ENCODE peak calls at places on chromosomes 1 and 21, in four cellular contexts. S, V, Q and N are unnamed samples.

GRCh38 chr1:55670331-55671082 is 455.3 kb upstream of the USP24 start:
- DNase-seq in S (no peak), V (no peak), Q (no peak), N (no peak)

GRCh38 chr1:117201808-117202207 is 8.9 kb downstream of the VTCN1 start:
- DNase-seq in S (no peak), V (no peak), Q (no peak), N (no peak)

GRCh38 chr1:223714849-223715709 is 2.7 kb downstream of the CAPN2 start:
- DNase-seq in S (peak), V (peak), Q (no peak), N (peak)

GRCh38 chr21:45209046-45209445 is 78.6 kb downstream of the POFUT2 start:
- DNase-seq in S (peak), V (no peak), Q (no peak), N (no peak)

GRCh38 chr1:164644774-164645634 is 86.0 kb downstream of the PBX1 start:
- DNase-seq in S (no peak), V (no peak), Q (no peak), N (no peak)

GRCh38 chr1:17488977-17489739 is 49.7 kb upstream of the RCC2 start:
- DNase-seq in S (no peak), V (no peak), Q (no peak), N (peak)

GRCh38 chr1:71796044-71796443 is 486.3 kb downstream of the NEGR1 start:
- DNase-seq in S (no peak), V (no peak), Q (no peak), N (no peak)

GRCh38 chr21:36135391-36136094 is 664 bp downstream of the CBR3 start:
- DNase-seq in S (peak), V (peak), Q (peak), N (peak)

GRCh38 chr1:156152628-156153027 is 757 bp upstream of the SEMA4A start:
- DNase-seq in S (no peak), V (no peak), Q (no peak), N (no peak)

GRCh38 chr1:164638506-164639202 is 79.7 kb downstream of the PBX1 start:
- DNase-seq in S (no peak), V (no peak), Q (no peak), N (no peak)

GRCh38 chr1:207241164-207241934 is 80.1 kb upstream of the CD55 start:
- DNase-seq in S (no peak), V (no peak), Q (no peak), N (no peak)

GRCh38 chr1:162570718-162571117 is 9.2 kb downstream of the UAP1 start:
- DNase-seq in S (no peak), V (no peak), Q (no peak), N (no peak)

GRCh38 chr1:177165069-177165439 is 542 bp upstream of the ASTN1 start:
- DNase-seq in S (no peak), V (no peak), Q (no peak), N (no peak)

GRCh38 chr1:29209173-29209572 is 21.6 kb downstream of the MECR start:
- DNase-seq in S (peak), V (no peak), Q (no peak), N (no peak)

GRCh38 chr21:42466700-42467612 is 29.1 kb downstream of the RSPH1 start:
- DNase-seq in S (no peak), V (no peak), Q (no peak), N (no peak)

GRCh38 chr1:179996099-179996498 is 41.5 kb downstream of the CEP350 start:
- DNase-seq in S (no peak), V (no peak), Q (no peak), N (no peak)

GRCh38 chr1:65813956-65814355 is 21.3 kb downstream of the PDE4B start:
- DNase-seq in S (peak), V (peak), Q (no peak), N (no peak)

GRCh38 chr1:21649315-21649714 is 19.8 kb downstream of the RAP1GAP start:
- DNase-seq in S (no peak), V (no peak), Q (no peak), N (no peak)

GRCh38 chr1:204513117-204513716 is 3.0 kb upstream of the MDM4 start:
- DNase-seq in S (no peak), V (no peak), Q (peak), N (no peak)

GRCh38 chr1:75985827-75986226 is 53.6 kb upstream of the ASB17 start:
- DNase-seq in S (no peak), V (no peak), Q (no peak), N (no peak)

GRCh38 chr1:182259963-182260362 is 131.6 kb downstream of the GLUL start:
- DNase-seq in S (no peak), V (no peak), Q (no peak), N (no peak)

GRCh38 chr1:84913025-84913892 is 20.3 kb upstream of the LPAR3 start:
- DNase-seq in S (no peak), V (no peak), Q (no peak), N (no peak)

GRCh38 chr1:54254055-54254454 is 54.1 kb downstream of the MRPL37 start:
- DNase-seq in S (no peak), V (no peak), Q (no peak), N (no peak)